ENCODE peak calls at places on chromosomes 11 and 22, in nine cellular contexts. One of them, this sample, is unnamed.

GRCh38 chr11:45371251-45371749 is 85.2 kb upstream of the SYT13 start:
- DNase-seq in choroid plexus epithelial cell: peak; percentile 76
- DNase-seq in fibroblast of lung: peak; percentile 61
- DNase-seq in lower leg skin: peak; percentile 87
- DNase-seq in fibroblast of mammary gland: peak; percentile 58
- DNase-seq in body of pancreas: peak; percentile 78
- DNase-seq in A549: peak; percentile 68
- DNase-seq in OCI-LY7: peak; percentile 64
- DNase-seq in epithelial cell of esophagus: peak; percentile 63
- DNase-seq in this sample: peak; percentile 46

GRCh38 chr11:16604784-16605439 is 133.5 kb upstream of the C11orf58 start:
- DNase-seq in choroid plexus epithelial cell: no peak
- DNase-seq in fibroblast of lung: peak; percentile 49
- DNase-seq in lower leg skin: peak; percentile 87
- DNase-seq in fibroblast of mammary gland: no peak
- DNase-seq in body of pancreas: peak; percentile 69
- DNase-seq in A549: no peak
- DNase-seq in OCI-LY7: no peak
- DNase-seq in epithelial cell of esophagus: peak; percentile 51
- DNase-seq in this sample: peak; percentile 24

GRCh38 chr11:19187880-19188279 is 13.9 kb downstream of the CSRP3 start:
- DNase-seq in choroid plexus epithelial cell: no peak
- DNase-seq in fibroblast of lung: no peak
- DNase-seq in lower leg skin: no peak
- DNase-seq in fibroblast of mammary gland: no peak
- DNase-seq in body of pancreas: no peak
- DNase-seq in A549: no peak
- DNase-seq in OCI-LY7: no peak
- DNase-seq in epithelial cell of esophagus: no peak
- DNase-seq in this sample: no peak

GRCh38 chr11:44235765-44236201 is 74.2 kb downstream of the ALX4 start:
- DNase-seq in choroid plexus epithelial cell: peak; percentile 39
- DNase-seq in fibroblast of lung: peak; percentile 29
- DNase-seq in lower leg skin: no peak
- DNase-seq in fibroblast of mammary gland: peak; percentile 70
- DNase-seq in body of pancreas: no peak
- DNase-seq in A549: no peak
- DNase-seq in OCI-LY7: no peak
- DNase-seq in epithelial cell of esophagus: no peak
- DNase-seq in this sample: no peak

GRCh38 chr11:114607753-114608459 is 12.3 kb upstream of the NXPE4 start:
- DNase-seq in choroid plexus epithelial cell: no peak
- DNase-seq in fibroblast of lung: no peak
- DNase-seq in lower leg skin: no peak
- DNase-seq in fibroblast of mammary gland: no peak
- DNase-seq in body of pancreas: no peak
- DNase-seq in A549: no peak
- DNase-seq in OCI-LY7: no peak
- DNase-seq in epithelial cell of esophagus: peak; percentile 34
- DNase-seq in this sample: no peak

GRCh38 chr22:46280999-46281623 is 13.3 kb downstream of the TTC38 start:
- DNase-seq in choroid plexus epithelial cell: no peak
- DNase-seq in fibroblast of lung: no peak
- DNase-seq in lower leg skin: peak; percentile 85
- DNase-seq in fibroblast of mammary gland: no peak
- DNase-seq in body of pancreas: no peak
- DNase-seq in A549: no peak
- DNase-seq in OCI-LY7: peak; percentile 33
- DNase-seq in epithelial cell of esophagus: no peak
- DNase-seq in this sample: no peak

GRCh38 chr22:48632641-48633246 is 1194.9 kb downstream of the BRD1 start:
- DNase-seq in choroid plexus epithelial cell: no peak
- DNase-seq in fibroblast of lung: no peak
- DNase-seq in lower leg skin: no peak
- DNase-seq in fibroblast of mammary gland: no peak
- DNase-seq in body of pancreas: no peak
- DNase-seq in A549: no peak
- DNase-seq in OCI-LY7: no peak
- DNase-seq in epithelial cell of esophagus: no peak
- DNase-seq in this sample: no peak

GRCh38 chr11:11384829-11385228 is 31.8 kb upstream of the CSNK2A3 start:
- DNase-seq in choroid plexus epithelial cell: no peak
- DNase-seq in fibroblast of lung: no peak
- DNase-seq in lower leg skin: no peak
- DNase-seq in fibroblast of mammary gland: no peak
- DNase-seq in body of pancreas: no peak
- DNase-seq in A549: no peak
- DNase-seq in OCI-LY7: no peak
- DNase-seq in epithelial cell of esophagus: no peak
- DNase-seq in this sample: no peak

GRCh38 chr11:119694334-119694733 is 34.7 kb downstream of the NECTIN1 start:
- DNase-seq in choroid plexus epithelial cell: peak; percentile 21
- DNase-seq in fibroblast of lung: no peak
- DNase-seq in lower leg skin: no peak
- DNase-seq in fibroblast of mammary gland: no peak
- DNase-seq in body of pancreas: peak; percentile 82
- DNase-seq in A549: peak; percentile 21
- DNase-seq in OCI-LY7: peak; percentile 47
- DNase-seq in epithelial cell of esophagus: peak; percentile 40
- DNase-seq in this sample: no peak

GRCh38 chr22:32444068-32444467 is 20.2 kb downstream of the BPIFC start:
- DNase-seq in choroid plexus epithelial cell: peak; percentile 23
- DNase-seq in fibroblast of lung: no peak
- DNase-seq in lower leg skin: no peak
- DNase-seq in fibroblast of mammary gland: peak; percentile 2
- DNase-seq in body of pancreas: no peak
- DNase-seq in A549: peak; percentile 59
- DNase-seq in OCI-LY7: peak; percentile 27
- DNase-seq in epithelial cell of esophagus: peak; percentile 66
- DNase-seq in this sample: peak; percentile 14

GRCh38 chr11:18802381-18803257 is 11.0 kb upstream of the PTPN5 start:
- DNase-seq in choroid plexus epithelial cell: peak; percentile 89
- DNase-seq in fibroblast of lung: peak; percentile 76
- DNase-seq in lower leg skin: no peak
- DNase-seq in fibroblast of mammary gland: peak; percentile 72
- DNase-seq in body of pancreas: peak; percentile 75
- DNase-seq in A549: peak; percentile 82
- DNase-seq in OCI-LY7: peak; percentile 64
- DNase-seq in epithelial cell of esophagus: peak; percentile 82
- DNase-seq in this sample: peak; percentile 34

GRCh38 chr22:45291061-45291930 is 6.5 kb downstream of the UPK3A start:
- DNase-seq in choroid plexus epithelial cell: no peak
- DNase-seq in fibroblast of lung: no peak
- DNase-seq in lower leg skin: no peak
- DNase-seq in fibroblast of mammary gland: no peak
- DNase-seq in body of pancreas: no peak
- DNase-seq in A549: no peak
- DNase-seq in OCI-LY7: no peak
- DNase-seq in epithelial cell of esophagus: no peak
- DNase-seq in this sample: no peak

GRCh38 chr22:19057999-19058491 is 64.2 kb downstream of the DGCR2 start:
- DNase-seq in choroid plexus epithelial cell: no peak
- DNase-seq in fibroblast of lung: no peak
- DNase-seq in lower leg skin: peak; percentile 61
- DNase-seq in fibroblast of mammary gland: no peak
- DNase-seq in body of pancreas: no peak
- DNase-seq in A549: no peak
- DNase-seq in OCI-LY7: no peak
- DNase-seq in epithelial cell of esophagus: no peak
- DNase-seq in this sample: no peak

GRCh38 chr11:115226556-115226955 is 277.7 kb downstream of the CADM1 start:
- DNase-seq in choroid plexus epithelial cell: peak; percentile 93
- DNase-seq in fibroblast of lung: peak; percentile 34
- DNase-seq in lower leg skin: no peak
- DNase-seq in fibroblast of mammary gland: no peak
- DNase-seq in body of pancreas: no peak
- DNase-seq in A549: peak; percentile 74
- DNase-seq in OCI-LY7: no peak
- DNase-seq in epithelial cell of esophagus: peak; percentile 66
- DNase-seq in this sample: no peak

GRCh38 chr11:36719708-36720107 is 121.7 kb upstream of the RAG2 start:
- DNase-seq in choroid plexus epithelial cell: no peak
- DNase-seq in fibroblast of lung: no peak
- DNase-seq in lower leg skin: no peak
- DNase-seq in fibroblast of mammary gland: peak; percentile 2
- DNase-seq in body of pancreas: no peak
- DNase-seq in A549: no peak
- DNase-seq in OCI-LY7: no peak
- DNase-seq in epithelial cell of esophagus: no peak
- DNase-seq in this sample: no peak

GRCh38 chr11:15157181-15157580 is 42.5 kb downstream of the INSC start:
- DNase-seq in choroid plexus epithelial cell: peak; percentile 81
- DNase-seq in fibroblast of lung: peak; percentile 79
- DNase-seq in lower leg skin: no peak
- DNase-seq in fibroblast of mammary gland: peak; percentile 99
- DNase-seq in body of pancreas: no peak
- DNase-seq in A549: no peak
- DNase-seq in OCI-LY7: no peak
- DNase-seq in epithelial cell of esophagus: peak; percentile 94
- DNase-seq in this sample: no peak

GRCh38 chr22:16963189-16963945 is 44.7 kb downstream of the GAB4 start:
- DNase-seq in choroid plexus epithelial cell: no peak
- DNase-seq in fibroblast of lung: no peak
- DNase-seq in lower leg skin: peak; percentile 78
- DNase-seq in fibroblast of mammary gland: no peak
- DNase-seq in body of pancreas: no peak
- DNase-seq in A549: no peak
- DNase-seq in OCI-LY7: no peak
- DNase-seq in epithelial cell of esophagus: no peak
- DNase-seq in this sample: no peak

GRCh38 chr11:82105331-82105992 is 628.2 kb downstream of the FAM181B start:
- DNase-seq in choroid plexus epithelial cell: no peak
- DNase-seq in fibroblast of lung: no peak
- DNase-seq in lower leg skin: no peak
- DNase-seq in fibroblast of mammary gland: no peak
- DNase-seq in body of pancreas: no peak
- DNase-seq in A549: no peak
- DNase-seq in OCI-LY7: no peak
- DNase-seq in epithelial cell of esophagus: no peak
- DNase-seq in this sample: no peak
- H3K4me3 ChIP-seq in choroid plexus epithelial cell: no peak overlapping the region
- H3K4me3 ChIP-seq in fibroblast of lung: no peak overlapping the region
- H3K4me3 ChIP-seq in lower leg skin: no peak overlapping the region
- H3K4me3 ChIP-seq in fibroblast of mammary gland: no peak overlapping the region
- H3K4me3 ChIP-seq in body of pancreas: no peak overlapping the region
- H3K4me3 ChIP-seq in A549: no peak overlapping the region
- H3K4me3 ChIP-seq in OCI-LY7: no peak overlapping the region
- H3K4me3 ChIP-seq in epithelial cell of esophagus: no peak overlapping the region
- H3K4me3 ChIP-seq in this sample: no peak overlapping the region

GRCh38 chr11:23113887-23114216 is 253.6 kb upstream of the CCDC179 start:
- DNase-seq in choroid plexus epithelial cell: no peak
- DNase-seq in fibroblast of lung: no peak
- DNase-seq in lower leg skin: no peak
- DNase-seq in fibroblast of mammary gland: no peak
- DNase-seq in body of pancreas: no peak
- DNase-seq in A549: no peak
- DNase-seq in OCI-LY7: no peak
- DNase-seq in epithelial cell of esophagus: no peak
- DNase-seq in this sample: no peak
- TF ChIP-seq CTCF in choroid plexus epithelial cell: no peak
- TF ChIP-seq CTCF in fibroblast of lung: no peak
- TF ChIP-seq CTCF in lower leg skin: no peak
- TF ChIP-seq CTCF in fibroblast of mammary gland: no peak
- TF ChIP-seq CTCF in body of pancreas: no peak
- TF ChIP-seq CTCF in A549: no peak
- TF ChIP-seq CTCF in OCI-LY7: peak; percentile 40
- TF ChIP-seq CTCF in epithelial cell of esophagus: no peak
- TF ChIP-seq CTCF in this sample: no peak

GRCh38 chr11:1460994-1461805 is 25.4 kb downstream of the MOB2 start:
- DNase-seq in choroid plexus epithelial cell: no peak
- DNase-seq in fibroblast of lung: peak; percentile 25
- DNase-seq in lower leg skin: no peak
- DNase-seq in fibroblast of mammary gland: peak; percentile 8
- DNase-seq in body of pancreas: no peak
- DNase-seq in A549: no peak
- DNase-seq in OCI-LY7: no peak
- DNase-seq in epithelial cell of esophagus: no peak
- DNase-seq in this sample: no peak

GRCh38 chr11:1460396-1460795 is 26.2 kb downstream of the MOB2 start:
- DNase-seq in choroid plexus epithelial cell: peak; percentile 15
- DNase-seq in fibroblast of lung: peak; percentile 86
- DNase-seq in lower leg skin: no peak
- DNase-seq in fibroblast of mammary gland: peak; percentile 51
- DNase-seq in body of pancreas: peak; percentile 45
- DNase-seq in A549: no peak
- DNase-seq in OCI-LY7: no peak
- DNase-seq in epithelial cell of esophagus: no peak
- DNase-seq in this sample: no peak

GRCh38 chr11:1458340-1459218 is 28.0 kb downstream of the MOB2 start:
- DNase-seq in choroid plexus epithelial cell: peak; percentile 31
- DNase-seq in fibroblast of lung: peak; percentile 80
- DNase-seq in lower leg skin: no peak
- DNase-seq in fibroblast of mammary gland: peak; percentile 22
- DNase-seq in body of pancreas: peak; percentile 67
- DNase-seq in A549: peak; percentile 55
- DNase-seq in OCI-LY7: peak; percentile 3
- DNase-seq in epithelial cell of esophagus: peak; percentile 28
- DNase-seq in this sample: peak; percentile 71

GRCh38 chr11:1459219-1459575 is 27.4 kb downstream of the MOB2 start:
- DNase-seq in choroid plexus epithelial cell: no peak
- DNase-seq in fibroblast of lung: no peak
- DNase-seq in lower leg skin: no peak
- DNase-seq in fibroblast of mammary gland: no peak
- DNase-seq in body of pancreas: no peak
- DNase-seq in A549: no peak
- DNase-seq in OCI-LY7: no peak
- DNase-seq in epithelial cell of esophagus: no peak
- DNase-seq in this sample: no peak

GRCh38 chr11:1459739-1460395 is 26.7 kb downstream of the MOB2 start:
- DNase-seq in choroid plexus epithelial cell: no peak
- DNase-seq in fibroblast of lung: peak; percentile 33
- DNase-seq in lower leg skin: no peak
- DNase-seq in fibroblast of mammary gland: no peak
- DNase-seq in body of pancreas: no peak
- DNase-seq in A549: no peak
- DNase-seq in OCI-LY7: no peak
- DNase-seq in epithelial cell of esophagus: no peak
- DNase-seq in this sample: no peak
- H3K4me3 ChIP-seq in choroid plexus epithelial cell: no peak overlapping the region
- H3K4me3 ChIP-seq in fibroblast of lung: no peak overlapping the region
- H3K4me3 ChIP-seq in lower leg skin: no peak overlapping the region
- H3K4me3 ChIP-seq in fibroblast of mammary gland: no peak overlapping the region
- H3K4me3 ChIP-seq in body of pancreas: no peak overlapping the region
- H3K4me3 ChIP-seq in A549: no peak overlapping the region
- H3K4me3 ChIP-seq in OCI-LY7: no peak overlapping the region
- H3K4me3 ChIP-seq in epithelial cell of esophagus: no peak overlapping the region
- H3K4me3 ChIP-seq in this sample: no peak overlapping the region

DNA sequence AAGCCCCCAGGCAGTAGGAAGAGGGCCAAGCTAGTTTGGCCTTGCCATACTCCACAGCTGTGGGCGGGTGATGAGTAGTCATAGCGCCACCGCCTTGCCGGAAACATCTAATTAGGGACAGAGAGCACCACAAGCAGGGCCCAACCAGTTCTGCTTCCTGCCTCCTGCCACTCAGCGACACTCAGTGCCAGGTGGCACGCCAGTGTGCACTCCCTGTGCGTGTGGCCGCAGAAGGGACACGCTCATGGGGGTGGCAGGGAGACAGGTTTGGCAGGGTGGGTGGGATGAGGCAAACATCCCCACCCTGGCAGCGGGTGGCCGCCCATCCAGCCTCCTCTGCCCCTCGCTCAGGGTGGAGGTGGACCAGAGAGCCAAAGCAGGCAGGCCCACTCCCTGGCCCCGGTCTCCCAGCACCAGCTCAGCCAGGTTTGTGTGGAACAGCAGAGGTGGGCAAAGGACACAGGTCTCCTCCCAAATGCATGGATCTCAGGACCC is 4.9 kb downstream of the OVOL1 start:
- DNase-seq in choroid plexus epithelial cell: no peak
- DNase-seq in fibroblast of lung: no peak
- DNase-seq in lower leg skin: peak; percentile 90
- DNase-seq in fibroblast of mammary gland: no peak
- DNase-seq in body of pancreas: no peak
- DNase-seq in A549: no peak
- DNase-seq in OCI-LY7: peak; percentile 84
- DNase-seq in epithelial cell of esophagus: peak; percentile 57
- DNase-seq in this sample: no peak
- TF ChIP-seq CTCF in choroid plexus epithelial cell: no peak
- TF ChIP-seq CTCF in fibroblast of lung: no peak
- TF ChIP-seq CTCF in lower leg skin: no peak
- TF ChIP-seq CTCF in fibroblast of mammary gland: no peak
- TF ChIP-seq CTCF in body of pancreas: no peak
- TF ChIP-seq CTCF in A549: no peak
- TF ChIP-seq CTCF in OCI-LY7: peak; percentile 28
- TF ChIP-seq CTCF in epithelial cell of esophagus: no peak
- TF ChIP-seq CTCF in this sample: no peak